ENCODE peak calls at places on chromosomes 13 and 19, in nine cellular contexts. K, F, Z, Q, E, Y, H, C and X are unnamed samples.

GRCh38 chr19:34274827-34275625 is 20.7 kb downstream of the GARRE1 start:
- DNase-seq in K (no peak), F (peak; percentile 96), Z (no peak), Q (peak; percentile 59), E (no peak), Y (peak; percentile 45), H (no peak), C (no peak), X (no peak)

GRCh38 chr13:100527644-100528043 is 60.9 kb downstream of the GGACT start:
- DNase-seq in K (no peak), F (no peak), Z (no peak), Q (no peak), E (no peak), Y (no peak), H (no peak), C (no peak), X (no peak)

GRCh38 chr13:72290962-72291681 is 424.1 kb upstream of the DACH1 start:
- DNase-seq in K (no peak), F (no peak), Z (no peak), Q (peak; percentile 83), E (no peak), Y (peak; percentile 58), H (no peak), C (peak; percentile 47), X (no peak)

GRCh38 chr13:40639226-40639681 is 27.2 kb downstream of the FOXO1 start:
- DNase-seq in K (no peak), F (no peak), Z (no peak), Q (no peak), E (no peak), Y (peak; percentile 42), H (no peak), C (no peak), X (no peak)

GRCh38 chr13:67228031-67228430 is 2.1 kb downstream of the PCDH9 start:
- DNase-seq in K (no peak), F (no peak), Z (no peak), Q (no peak), E (no peak), Y (no peak), H (no peak), C (no peak), X (no peak)

GRCh38 chr13:61664821-61665705 is 249.4 kb upstream of the PCDH20 start:
- DNase-seq in K (no peak), F (no peak), Z (no peak), Q (no peak), E (no peak), Y (no peak), H (no peak), C (no peak), X (no peak)

GRCh38 chr19:49387936-49388372 is at the start of gene KASH5:
- DNase-seq in K (peak; percentile 53), F (peak; percentile 8), Z (peak; percentile 27), Q (no peak), E (peak; percentile 82), Y (no peak), H (peak; percentile 83), C (peak; percentile 62), X (no peak)

GRCh38 chr13:82803341-82803740 is 1078.9 kb downstream of the SLITRK1 start:
- DNase-seq in K (no peak), F (no peak), Z (no peak), Q (peak; percentile 26), E (no peak), Y (no peak), H (no peak), C (no peak), X (no peak)

GRCh38 chr13:112617754-112618375 is 29.9 kb upstream of the TUBGCP3 start:
- DNase-seq in K (no peak), F (no peak), Z (no peak), Q (no peak), E (no peak), Y (no peak), H (no peak), C (no peak), X (no peak)

GRCh38 chr19:43700368-43701015 is 15.4 kb upstream of the IRGC start:
- DNase-seq in K (no peak), F (peak; percentile 84), Z (no peak), Q (peak; percentile 23), E (no peak), Y (peak; percentile 41), H (peak; percentile 50), C (no peak), X (no peak)

GRCh38 chr13:108662528-108662927 is 33.1 kb downstream of the MYO16 start:
- DNase-seq in K (no peak), F (no peak), Z (no peak), Q (no peak), E (no peak), Y (no peak), H (no peak), C (peak; percentile 4), X (no peak)

GRCh38 chr13:52405767-52406494 is at the start of gene THSD1:
- DNase-seq in K (peak; percentile 40), F (peak; percentile 41), Z (no peak), Q (peak; percentile 53), E (no peak), Y (no peak), H (peak; percentile 75), C (peak; percentile 71), X (peak; percentile 82)

GRCh38 chr19:56079609-56080008 is 41.5 kb downstream of the ZNF787 start:
- DNase-seq in K (no peak), F (no peak), Z (no peak), Q (no peak), E (no peak), Y (no peak), H (no peak), C (no peak), X (no peak)

GRCh38 chr19:35740423-35741215 is 1.6 kb downstream of the IGFLR1 start:
- DNase-seq in K (peak; percentile 100), F (peak; percentile 93), Z (peak; percentile 91), Q (peak; percentile 93), E (peak; percentile 100), Y (peak; percentile 97), H (peak; percentile 99), C (peak; percentile 99), X (peak; percentile 99)

GRCh38 chr13:30276178-30276577 is 31.2 kb downstream of the KATNAL1 start:
- DNase-seq in K (no peak), F (no peak), Z (no peak), Q (no peak), E (no peak), Y (no peak), H (no peak), C (no peak), X (no peak)

GRCh38 chr19:8561071-8561764 is 16.0 kb downstream of the MYO1F start:
- DNase-seq in K (no peak), F (no peak), Z (no peak), Q (no peak), E (no peak), Y (no peak), H (no peak), C (peak; percentile 66), X (no peak)

GRCh38 chr13:27966641-27967202 is 2.4 kb downstream of the CDX2 start:
- DNase-seq in K (no peak), F (no peak), Z (no peak), Q (no peak), E (no peak), Y (no peak), H (no peak), C (peak; percentile 82), X (no peak)
- H3K4me3 ChIP-seq in K (no peak overlapping the region), F (no peak overlapping the region), Z (no peak overlapping the region), Q (no peak overlapping the region), E (peak overlapping the region; percentile 53), Y (no peak overlapping the region), H (no peak overlapping the region), C (peak overlapping the region; percentile 41), X (peak overlapping the region; percentile 21)

DNA sequence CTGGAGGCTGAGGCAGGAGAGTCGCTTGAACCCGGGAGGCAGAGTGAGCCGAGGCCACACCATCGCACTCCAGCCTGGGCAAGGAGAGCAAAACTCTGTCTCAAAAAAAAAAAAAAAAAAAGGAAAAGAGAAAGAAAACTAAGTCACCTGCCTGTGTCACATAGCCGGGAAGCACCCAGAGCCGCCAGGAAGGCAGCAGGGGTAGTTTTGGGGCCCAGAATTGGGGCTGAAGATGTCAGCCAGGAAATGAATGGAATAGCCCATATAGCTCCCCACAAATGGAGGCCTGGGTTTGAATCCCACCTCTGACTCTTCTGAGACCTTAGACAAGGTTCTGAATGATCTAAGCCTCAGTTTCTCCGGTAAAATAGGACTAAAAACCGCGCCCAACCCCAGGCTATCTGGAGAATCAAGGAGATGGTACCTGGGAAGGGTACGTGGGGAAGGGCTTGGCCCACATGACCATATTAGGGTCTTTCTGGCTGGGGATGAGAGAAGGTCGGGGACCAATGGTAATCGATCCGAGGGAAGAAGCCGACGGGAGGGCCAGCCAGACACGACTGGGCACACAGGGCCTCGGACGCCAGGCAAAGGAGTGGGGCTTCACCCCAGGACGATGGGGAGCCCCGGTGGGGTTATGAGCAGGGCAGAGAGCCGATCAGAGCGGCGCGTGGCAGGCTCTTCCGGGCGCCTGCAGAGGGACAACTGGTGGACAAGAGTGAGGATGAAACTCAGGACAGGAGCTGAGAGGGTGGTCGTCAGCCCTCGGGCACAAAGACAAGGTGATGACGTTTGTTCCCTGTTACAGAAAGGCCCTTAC is 14.4 kb downstream of the CCDC124 start:
- DNase-seq in K (no peak), F (no peak), Z (no peak), Q (no peak), E (peak; percentile 28), Y (no peak), H (peak; percentile 27), C (peak; percentile 63), X (peak; percentile 74)
- TF ChIP-seq CTCF in K (no peak), F (no peak), Z (no peak), Q (no peak), E (no peak), Y (peak; percentile 29), H (no peak), C (no peak), X (no peak)

DNA sequence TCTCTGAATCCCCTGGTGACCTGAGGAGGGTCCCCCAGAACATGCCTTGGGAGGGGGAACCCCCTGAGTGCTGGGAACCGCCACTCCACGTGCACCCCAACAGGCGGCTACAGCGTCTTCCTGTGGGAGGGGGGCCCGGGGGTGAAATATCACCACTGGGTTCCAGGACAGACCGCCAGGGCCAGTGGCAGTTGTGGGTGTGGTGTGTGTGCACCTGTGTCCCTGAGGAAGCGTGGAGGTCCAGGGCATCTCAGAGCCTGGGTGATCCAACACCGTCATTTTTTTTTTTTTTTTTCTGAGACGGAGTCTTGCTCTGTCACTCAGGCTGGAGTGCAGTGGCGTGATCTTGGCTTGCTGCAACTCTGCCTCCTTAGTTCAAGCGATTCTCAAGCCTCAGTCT is 4.2 kb downstream of the ADGRE5 start:
- DNase-seq in K (no peak), F (no peak), Z (no peak), Q (no peak), E (no peak), Y (no peak), H (no peak), C (no peak), X (no peak)
- H3K27ac ChIP-seq in K (peak overlapping the region; percentile 94), F (no peak overlapping the region), Z (peak overlapping the region; percentile 84), Q (no peak overlapping the region), E (no peak overlapping the region), Y (no peak overlapping the region), H (peak overlapping the region; percentile 95), C (no peak overlapping the region), X (no peak overlapping the region)

DNA sequence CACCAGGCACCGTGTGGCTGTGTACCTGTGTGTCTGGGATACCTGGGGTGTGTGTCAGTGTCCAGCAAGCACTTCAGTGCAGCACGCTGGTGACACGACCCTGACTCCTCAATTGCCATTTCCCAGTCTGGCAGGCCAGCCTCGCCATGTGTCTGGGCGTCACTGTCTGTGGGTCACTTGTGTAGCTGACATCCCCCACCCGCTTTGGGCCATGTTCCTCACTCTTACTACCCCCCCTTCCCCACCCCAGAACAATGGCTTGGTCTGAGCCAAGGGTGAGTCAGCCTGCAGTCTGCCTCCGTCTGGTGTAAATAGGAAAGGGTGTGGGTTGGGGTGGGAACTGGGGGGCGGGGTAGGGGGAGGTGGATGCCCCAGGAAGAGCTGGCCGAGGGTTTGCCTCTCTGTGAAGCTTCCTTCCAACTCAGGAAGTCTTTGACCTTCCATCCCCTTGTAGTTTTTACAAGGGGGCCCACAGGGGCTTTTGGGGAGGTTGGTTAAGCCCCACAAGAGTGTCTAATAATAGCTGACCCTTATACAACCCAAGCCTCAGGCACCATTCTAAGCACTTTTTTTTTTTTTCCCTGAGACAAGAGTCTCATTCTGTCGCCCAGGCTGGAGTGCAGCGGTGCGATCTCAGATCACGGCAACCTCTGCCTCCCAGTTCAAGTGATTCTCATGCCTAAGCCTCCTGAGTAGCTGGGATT is 17.6 kb downstream of the NOVA2 start:
- DNase-seq in K (no peak), F (peak; percentile 7), Z (no peak), Q (peak; percentile 79), E (no peak), Y (peak; percentile 13), H (peak; percentile 41), C (no peak), X (no peak)
- H3K4me3 ChIP-seq in K (no peak overlapping the region), F (no peak overlapping the region), Z (no peak overlapping the region), Q (no peak overlapping the region), E (no peak overlapping the region), Y (no peak overlapping the region), H (no peak overlapping the region), C (no peak overlapping the region), X (no peak overlapping the region)